ENCODE peak calls at places on chromosomes 16 and 17, in six cellular contexts. R, C, S, P, H and A are unnamed samples.

GRCh38 chr17:69058165-69058564 is 2.6 kb downstream of the ABCA9 start:
- DNase-seq in R (peak; percentile 7), C (no peak), S (no peak), P (no peak), H (no peak), A (peak; percentile 27)

GRCh38 chr16:51163366-51163765 is 12.3 kb upstream of the SALL1 start:
- DNase-seq in R (peak; percentile 85), C (no peak), S (no peak), P (no peak), H (no peak), A (no peak)

GRCh38 chr17:34409352-34409751 is 46.3 kb upstream of the CCL1 start:
- DNase-seq in R (no peak), C (no peak), S (no peak), P (no peak), H (no peak), A (no peak)

GRCh38 chr16:83561876-83562275 is 245.9 kb upstream of the HSBP1 start:
- DNase-seq in R (peak; percentile 48), C (no peak), S (no peak), P (no peak), H (peak; percentile 8), A (peak; percentile 50)

GRCh38 chr17:12398636-12399035 is 267.1 kb upstream of the MYOCD start:
- DNase-seq in R (no peak), C (no peak), S (no peak), P (no peak), H (peak; percentile 64), A (no peak)

GRCh38 chr17:59723041-59723440 is 15.6 kb downstream of the VMP1 start:
- DNase-seq in R (no peak), C (no peak), S (no peak), P (no peak), H (no peak), A (no peak)

GRCh38 chr17:38725066-38725465 is 5.1 kb upstream of the CISD3 start:
- DNase-seq in R (no peak), C (no peak), S (no peak), P (no peak), H (no peak), A (no peak)

GRCh38 chr17:31152271-31152670 is 57.5 kb downstream of the NF1 start:
- DNase-seq in R (no peak), C (no peak), S (no peak), P (no peak), H (no peak), A (no peak)